ENCODE peak calls at places on chromosome 6, in five cellular contexts. D, J, K, O and Q are unnamed samples. For H3K27me3 and H3K9me3, the result is how much of the 10 kb centered on the place peaks cover.

GRCh38 chr6:106146852-106147351 is 60.8 kb downstream of the PRDM1 start:
- DNase-seq in D (no peak), K (no peak), O (no peak), J (no peak), Q (no peak)

GRCh38 chr6:151647871-151648639 is 154.2 kb downstream of the CCDC170 start:
- DNase-seq in O (no peak), D (no peak), J (no peak), K (no peak), Q (no peak)

GRCh38 chr6:52149949-52150348 is 36.2 kb upstream of the IL17A start:
- DNase-seq in O (no peak), K (no peak), D (no peak), J (no peak), Q (no peak)

GRCh38 chr6:36827261-36828079 is 11.8 kb downstream of the CPNE5 start:
- DNase-seq in K (no peak), D (no peak), O (no peak), J (peak), Q (no peak)

GRCh38 chr6:18221288-18221615 is 43.1 kb downstream of the DEK start:
- DNase-seq in K (no peak), J (no peak), O (no peak), D (no peak), Q (no peak)

GRCh38 chr6:128882991-128883571 is at the start of gene LAMA2:
- DNase-seq in D (peak), K (peak), O (peak), J (no peak), Q (no peak)

GRCh38 chr6:45677381-45677992 is 299.8 kb upstream of the SUPT3H start:
- DNase-seq in D (peak), O (peak), J (peak), K (no peak), Q (no peak)

GRCh38 chr6:97133071-97133470 is 149.9 kb downstream of the MMS22L start:
- DNase-seq in O (no peak), K (no peak), J (no peak), D (peak), Q (no peak)

GRCh38 chr6:4772750-4773149 is 3.5 kb upstream of the CDYL start:
- DNase-seq in O (no peak), J (no peak), D (no peak), K (no peak), Q (no peak)

GRCh38 chr6:120405947-120406346 is 928.3 kb downstream of the TBC1D32 start:
- DNase-seq in D (no peak), K (no peak), O (no peak), J (no peak), Q (no peak)

GRCh38 chr6:83490177-83490576 is 22.2 kb upstream of the PRSS35 start:
- DNase-seq in D (no peak), J (no peak), O (no peak), K (no peak), Q (no peak)

GRCh38 chr6:133341607-133342158 is 100.5 kb downstream of the EYA4 start:
- DNase-seq in O (no peak), D (no peak), J (no peak), K (no peak), Q (no peak)

GRCh38 chr6:138441965-138442364 is 37.9 kb downstream of the HEBP2 start:
- DNase-seq in D (no peak), O (no peak), J (no peak), K (no peak), Q (no peak)

GRCh38 chr6:104958720-104959452 is 2.0 kb downstream of the LIN28B start:
- DNase-seq in O (no peak), K (no peak), D (no peak), J (no peak), Q (no peak)

GRCh38 chr6:12037803-12038202 is 25.7 kb downstream of the HIVEP1 start:
- DNase-seq in K (no peak), D (no peak), J (peak), O (no peak), Q (no peak)

GRCh38 chr6:366389-366788 is 25.2 kb upstream of the IRF4 start:
- DNase-seq in D (no peak), K (no peak), J (no peak), O (no peak), Q (no peak)

DNA sequence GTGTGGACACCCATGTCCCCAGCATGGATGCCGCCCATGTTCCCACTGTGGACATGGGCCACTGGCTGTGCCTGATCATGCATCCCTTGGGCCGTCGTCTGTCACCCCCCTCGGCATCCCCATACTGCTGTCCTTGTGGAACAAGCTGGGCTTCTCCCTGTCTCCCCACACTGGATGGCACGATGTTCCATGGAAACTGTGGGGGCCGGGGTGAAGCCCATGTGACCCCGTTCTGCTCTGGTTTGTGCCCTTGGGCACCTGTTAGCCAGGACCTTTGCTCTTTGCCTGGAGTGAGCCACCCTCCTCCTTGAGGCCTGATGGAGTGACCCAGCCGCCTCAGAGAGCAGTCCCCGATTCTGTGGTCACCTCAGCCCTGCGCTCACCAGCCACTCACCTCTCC is 7.6 kb upstream of the FRMD1 start:
- DNase-seq in O (no peak), J (no peak), K (no peak), D (no peak), Q (no peak)
- H3K27me3 ChIP-seq in O (under half), J (under half), K (under half), D (under half), Q (under half)

GRCh38 chr6:92588126-92588525 is 831.2 kb downstream of the EPHA7 start:
- DNase-seq in D (no peak), O (no peak), J (no peak), K (no peak), Q (no peak)

GRCh38 chr6:92589970-92590369 is 829.4 kb downstream of the EPHA7 start:
- DNase-seq in D (no peak), K (no peak), O (no peak), J (no peak), Q (no peak)

GRCh38 chr6:92586236-92586977 is 833.0 kb downstream of the EPHA7 start:
- DNase-seq in K (no peak), J (no peak), O (no peak), D (no peak), Q (no peak)

GRCh38 chr6:92587521-92587920 is 831.8 kb downstream of the EPHA7 start:
- DNase-seq in D (no peak), O (no peak), J (no peak), K (no peak), Q (no peak)
- H3K9me3 ChIP-seq in D (under half), O (under half), J (under half), K (under half), Q (under half)

DNA sequence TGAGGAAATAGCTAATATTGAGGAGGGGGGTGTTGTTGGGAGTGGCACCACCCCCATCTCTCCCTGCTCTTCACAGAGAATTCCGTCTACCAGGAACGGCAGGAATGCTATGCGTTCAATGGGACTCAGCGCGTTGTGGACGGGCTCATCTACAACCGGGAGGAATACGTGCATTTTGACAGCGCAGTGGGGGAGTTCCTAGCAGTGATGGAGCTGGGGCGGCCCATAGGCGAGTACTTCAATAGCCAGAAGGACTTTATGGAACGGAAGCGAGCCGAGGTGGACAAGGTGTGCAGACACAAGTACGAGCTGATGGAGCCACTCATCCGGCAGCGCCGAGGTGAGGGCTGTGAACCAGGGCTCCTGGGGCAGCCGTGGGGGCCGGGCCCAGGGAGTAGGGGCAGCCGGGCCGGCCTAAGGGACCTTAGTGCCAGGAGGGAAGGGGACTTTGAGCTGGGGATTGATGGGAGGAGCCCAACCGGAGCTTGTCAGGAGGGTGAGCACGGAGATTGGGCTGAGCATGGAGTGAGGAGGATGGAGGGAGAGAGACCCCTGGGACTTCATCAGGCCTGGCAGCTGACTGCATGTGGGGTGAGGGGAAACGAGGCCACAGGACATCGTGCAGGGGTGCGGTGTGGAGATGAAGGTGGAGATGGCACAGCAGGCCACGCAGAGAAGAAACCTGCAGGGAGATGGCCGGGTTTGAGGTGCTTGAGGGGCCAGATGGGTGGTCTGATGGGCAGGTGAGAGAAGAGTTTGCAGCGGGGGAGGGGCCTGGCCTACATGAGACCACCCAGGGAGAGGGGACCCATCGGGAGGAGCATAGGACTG is 41.3 kb downstream of the HLA-DPB1 start:
- DNase-seq in K (no peak), J (no peak), D (no peak), O (no peak), Q (no peak)
- H3K27me3 ChIP-seq in K (under half), J (under half), D (under half), O (half or more), Q (under half)

DNA sequence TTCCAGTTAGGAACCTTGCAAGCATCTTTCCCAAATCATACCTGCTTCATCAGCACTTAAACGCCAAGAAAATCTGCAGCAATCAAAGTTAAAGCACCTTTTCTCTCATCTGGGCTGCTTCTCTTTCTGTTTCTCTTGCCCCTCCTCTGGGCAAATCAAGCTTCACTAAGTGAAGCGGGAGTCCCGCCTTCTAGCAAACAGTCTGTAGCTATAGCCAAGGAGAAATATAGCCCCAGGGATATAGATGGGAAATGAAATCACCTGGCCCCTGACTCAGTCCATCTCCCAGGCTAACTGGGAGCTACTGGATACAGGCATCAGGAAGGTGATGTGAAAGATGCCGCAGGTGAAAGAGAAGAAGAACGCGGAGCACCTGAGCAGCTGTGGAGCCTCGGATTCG is 481.9 kb downstream of the C6orf118 start:
- DNase-seq in J (no peak), D (no peak), O (no peak), K (no peak), Q (no peak)
- H3K9me3 ChIP-seq in J (under half), D (under half), O (under half), K (under half), Q (under half)

DNA sequence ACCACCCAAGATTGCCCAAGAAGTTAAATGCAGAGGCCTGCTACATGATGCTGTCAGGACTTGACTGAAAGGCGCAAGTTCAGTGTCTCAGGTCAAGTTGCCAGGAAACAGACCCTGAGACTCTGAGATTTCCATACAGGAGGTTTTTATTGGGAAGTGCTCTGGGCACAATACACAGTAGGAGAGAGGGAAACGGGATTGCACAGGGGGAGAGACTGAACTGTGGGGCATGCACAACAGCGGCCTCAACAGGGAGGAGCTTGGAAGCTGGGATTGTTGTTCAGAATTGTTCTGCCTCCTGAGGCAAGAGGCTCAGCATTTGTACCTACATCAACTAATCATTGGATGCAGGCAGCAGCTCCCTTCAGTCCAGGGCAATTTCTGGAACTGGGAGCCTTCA is 6.7 kb downstream of the STX11 start:
- DNase-seq in K (no peak), J (no peak), D (no peak), O (no peak), Q (no peak)
- H3K27me3 ChIP-seq in K (under half), J (under half), D (under half), O (under half), Q (under half)

GRCh38 chr6:67886840-67887292 is 748.2 kb upstream of the ADGRB3 start:
- DNase-seq in O (no peak), K (no peak), J (no peak), D (no peak), Q (no peak)
- H3K9me3 ChIP-seq in O (under half), K (under half), J (under half), D (under half), Q (under half)